ENCODE peak calls at places on chromosomes 12 and 14, in ten cellular contexts. V is heart right ventricle, Q is astrocyte of the spinal cord, I is B cell, R is nephron progenitor cell, T is cardiac fibroblast, F is RWPE1, U is PC-3, P is fibroblast of pulmonary artery, G is lower lobe of right lung. K is an unnamed sample.

GRCh38 chr14:74737753-74738325 is 24.9 kb downstream of the FCF1 start:
- DNase-seq in V (no peak), Q (peak; percentile 4), I (no peak), R (no peak), T (peak; percentile 15), F (no peak), U (no peak), P (no peak), G (no peak), K (no peak)

GRCh38 chr14:58243790-58244555 is 670 bp upstream of the PSMA3 start:
- DNase-seq in V (no peak), Q (peak; percentile 7), I (no peak), R (no peak), T (peak; percentile 7), F (peak; percentile 46), U (peak; percentile 94), P (peak; percentile 14), G (no peak), K (no peak)

GRCh38 chr12:63752283-63752682 is 27.4 kb upstream of the RXYLT1 start:
- DNase-seq in V (no peak), Q (no peak), I (no peak), R (no peak), T (no peak), F (no peak), U (no peak), P (no peak), G (no peak), K (no peak)

GRCh38 chr14:51922624-51923023 is 62.2 kb downstream of the GNG2 start:
- DNase-seq in V (peak; percentile 34), Q (peak; percentile 45), I (no peak), R (peak; percentile 8), T (peak; percentile 72), F (no peak), U (no peak), P (peak; percentile 69), G (no peak), K (no peak)

GRCh38 chr14:97367278-97367677 is 570.1 kb downstream of the VRK1 start:
- DNase-seq in V (no peak), Q (no peak), I (no peak), R (no peak), T (no peak), F (no peak), U (no peak), P (no peak), G (no peak), K (no peak)

GRCh38 chr12:66066071-66066928 is 64.2 kb downstream of the LLPH start:
- DNase-seq in V (no peak), Q (peak; percentile 87), I (no peak), R (no peak), T (peak; percentile 48), F (no peak), U (no peak), P (peak; percentile 44), G (no peak), K (no peak)

GRCh38 chr12:121196902-121197301 is 13.0 kb upstream of the P2RX4 start:
- DNase-seq in V (no peak), Q (no peak), I (no peak), R (no peak), T (no peak), F (no peak), U (no peak), P (no peak), G (no peak), K (no peak)

GRCh38 chr12:89636776-89637160 is 71.9 kb downstream of the ATP2B1 start:
- DNase-seq in V (no peak), Q (no peak), I (no peak), R (no peak), T (no peak), F (no peak), U (peak; percentile 75), P (no peak), G (no peak), K (no peak)

GRCh38 chr12:96986883-96987523 is 79.9 kb downstream of the NEDD1 start:
- DNase-seq in V (no peak), Q (peak; percentile 41), I (no peak), R (peak; percentile 33), T (peak; percentile 51), F (peak; percentile 29), U (peak; percentile 59), P (peak; percentile 50), G (no peak), K (peak; percentile 47)

GRCh38 chr12:71024281-71024680 is 103.7 kb upstream of the PTPRR start:
- DNase-seq in V (no peak), Q (no peak), I (no peak), R (no peak), T (no peak), F (no peak), U (no peak), P (no peak), G (no peak), K (no peak)

GRCh38 chr14:91872011-91872476 is 4.7 kb upstream of the TC2N start:
- DNase-seq in V (no peak), Q (no peak), I (peak; percentile 38), R (no peak), T (peak; percentile 48), F (no peak), U (peak; percentile 20), P (peak; percentile 49), G (peak; percentile 73), K (peak; percentile 40)

GRCh38 chr14:37289688-37290087 is 92.0 kb downstream of the MIPOL1 start:
- DNase-seq in V (no peak), Q (no peak), I (no peak), R (no peak), T (no peak), F (no peak), U (no peak), P (no peak), G (no peak), K (no peak)

GRCh38 chr12:48933664-48934311 is 8.5 kb upstream of the FKBP11 start:
- DNase-seq in V (no peak), Q (no peak), I (no peak), R (no peak), T (no peak), F (no peak), U (no peak), P (no peak), G (no peak), K (no peak)

GRCh38 chr12:25939606-25940005 is 18.9 kb upstream of the RASSF8 start:
- DNase-seq in V (no peak), Q (no peak), I (no peak), R (no peak), T (no peak), F (no peak), U (no peak), P (no peak), G (no peak), K (no peak)

GRCh38 chr12:25938581-25938980 is 19.9 kb upstream of the RASSF8 start:
- DNase-seq in V (no peak), Q (no peak), I (no peak), R (no peak), T (no peak), F (no peak), U (no peak), P (no peak), G (no peak), K (no peak)

GRCh38 chr12:25943940-25944339 is 14.5 kb upstream of the RASSF8 start:
- DNase-seq in V (no peak), Q (no peak), I (no peak), R (no peak), T (no peak), F (no peak), U (no peak), P (no peak), G (no peak), K (no peak)

GRCh38 chr12:25940886-25941285 is 17.6 kb upstream of the RASSF8 start:
- DNase-seq in V (no peak), Q (no peak), I (no peak), R (no peak), T (no peak), F (no peak), U (no peak), P (no peak), G (no peak), K (no peak)

GRCh38 chr12:25942709-25943108 is 15.8 kb upstream of the RASSF8 start:
- DNase-seq in V (no peak), Q (no peak), I (no peak), R (no peak), T (no peak), F (no peak), U (no peak), P (no peak), G (no peak), K (no peak)
- TF ChIP-seq CTCF in V (no peak), Q (no peak), I (no peak), R (no peak), T (no peak), F (no peak), U (no peak), P (no peak), G (no peak), K (no peak)

DNA sequence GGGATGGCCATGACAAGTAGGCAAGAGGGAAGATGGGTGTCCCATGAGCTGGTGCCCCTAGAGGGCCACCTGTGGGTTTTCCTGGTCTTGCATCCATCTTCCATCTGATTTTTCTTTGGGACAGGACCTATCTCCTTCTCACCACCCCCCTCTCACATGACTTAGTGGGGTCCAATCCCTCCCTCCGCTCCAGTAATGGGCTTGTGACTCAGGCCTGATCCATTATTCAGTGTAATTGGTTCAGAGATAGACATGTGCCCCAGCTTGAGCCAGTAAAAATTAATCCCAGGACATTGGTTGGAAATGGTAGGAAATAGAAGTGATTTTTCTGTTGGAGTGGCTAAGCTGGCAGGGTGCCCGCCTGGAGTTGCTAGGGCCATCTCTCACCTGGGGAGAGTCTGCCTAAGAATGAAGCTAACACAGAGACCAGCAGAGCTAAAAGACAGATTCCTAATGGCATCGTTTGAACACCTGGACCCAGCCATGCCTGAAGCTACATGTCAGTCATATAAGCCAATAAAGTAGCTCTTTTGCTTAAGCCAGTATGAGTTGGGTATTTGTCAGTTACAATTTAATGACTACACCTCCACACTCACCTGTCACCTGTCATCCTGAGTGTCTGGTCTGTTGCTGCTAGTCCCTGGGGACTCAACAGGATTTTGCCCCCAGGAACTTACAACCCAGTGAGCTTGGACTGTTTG is 14.7 kb downstream of the RASAL1 start:
- DNase-seq in V (no peak), Q (no peak), I (no peak), R (no peak), T (no peak), F (no peak), U (no peak), P (no peak), G (no peak), K (no peak)
- TF ChIP-seq CTCF in V (no peak), Q (no peak), I (no peak), R (no peak), T (no peak), F (no peak), U (no peak), P (no peak), G (no peak), K (no peak)

DNA sequence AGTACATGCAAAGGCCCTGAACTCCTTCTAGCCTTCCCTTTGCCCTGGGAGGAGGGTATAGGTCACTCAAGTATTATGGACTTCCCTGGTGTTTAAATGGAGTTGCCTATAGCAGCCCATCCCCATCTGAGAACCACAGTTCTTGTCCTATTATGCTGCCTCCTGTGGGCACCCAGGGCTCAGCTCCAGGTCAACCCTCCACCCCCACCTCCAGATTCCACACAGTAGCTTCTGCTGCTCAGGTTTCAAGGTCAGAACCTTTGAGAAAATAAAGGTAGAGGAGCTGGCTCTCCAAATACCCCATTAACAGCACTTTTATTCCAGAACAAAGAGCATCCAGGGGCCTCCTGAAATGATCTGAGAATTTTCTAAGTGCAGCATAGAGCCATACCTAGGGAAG is 57.4 kb downstream of the ACTN1 start:
- DNase-seq in V (no peak), Q (no peak), I (no peak), R (peak; percentile 31), T (no peak), F (no peak), U (no peak), P (no peak), G (no peak), K (no peak)
- TF ChIP-seq CTCF in V (no peak), Q (peak; percentile 30), I (no peak), R (no peak), T (peak; percentile 13), F (no peak), U (peak; percentile 14), P (peak; percentile 11), G (no peak), K (no peak)

GRCh38 chr14:68715032-68715924 is 77.6 kb downstream of the ZFP36L1 start:
- DNase-seq in V (no peak), Q (peak; percentile 71), I (no peak), R (no peak), T (peak; percentile 30), F (no peak), U (no peak), P (peak; percentile 36), G (no peak), K (no peak)
- TF ChIP-seq CTCF in V (no peak), Q (no peak), I (no peak), R (no peak), T (no peak), F (no peak), U (no peak), P (no peak), G (peak; percentile 7), K (peak; percentile 19)

K was measured in GM13977.